ENCODE peak calls at places on chromosomes 11 and 22, in ten cellular contexts. One of them, this sample, is unnamed. For H3K9me3, the result is how much of the 10 kb centered on the place peaks cover.

GRCh38 chr11:89361738-89362137 is 129.4 kb downstream of the NOX4 start:
- DNase-seq in cardiac muscle cell: peak
- DNase-seq in pancreas: no peak
- DNase-seq in MM.1S: no peak
- DNase-seq in A549: no peak
- DNase-seq in fibroblast of lung: no peak
- DNase-seq in Peyer's patch: no peak
- DNase-seq in psoas muscle: no peak
- DNase-seq in colonic mucosa: no peak
- DNase-seq in kidney: no peak
- DNase-seq in this sample: no peak

GRCh38 chr11:130066338-130066737 is 3.4 kb upstream of the APLP2 start:
- DNase-seq in cardiac muscle cell: no peak
- DNase-seq in pancreas: no peak
- DNase-seq in Peyer's patch: no peak
- DNase-seq in kidney: no peak
- DNase-seq in fibroblast of lung: peak
- DNase-seq in psoas muscle: no peak
- DNase-seq in MM.1S: no peak
- DNase-seq in A549: no peak
- DNase-seq in colonic mucosa: peak
- DNase-seq in this sample: no peak

GRCh38 chr11:102139081-102139498 is 28.8 kb downstream of the YAP1 start:
- DNase-seq in MM.1S: no peak
- DNase-seq in pancreas: no peak
- DNase-seq in psoas muscle: no peak
- DNase-seq in fibroblast of lung: peak
- DNase-seq in kidney: no peak
- DNase-seq in A549: no peak
- DNase-seq in Peyer's patch: no peak
- DNase-seq in colonic mucosa: no peak
- DNase-seq in cardiac muscle cell: peak
- DNase-seq in this sample: no peak

GRCh38 chr22:40422558-40423245 is 52.3 kb downstream of the SGSM3 start:
- DNase-seq in psoas muscle: peak
- DNase-seq in colonic mucosa: no peak
- DNase-seq in MM.1S: peak
- DNase-seq in pancreas: no peak
- DNase-seq in A549: no peak
- DNase-seq in cardiac muscle cell: no peak
- DNase-seq in kidney: no peak
- DNase-seq in Peyer's patch: no peak
- DNase-seq in fibroblast of lung: no peak
- DNase-seq in this sample: peak

GRCh38 chr11:84522331-84522730 is 1104.8 kb downstream of the DLG2 start:
- DNase-seq in cardiac muscle cell: no peak
- DNase-seq in psoas muscle: no peak
- DNase-seq in fibroblast of lung: no peak
- DNase-seq in kidney: no peak
- DNase-seq in A549: no peak
- DNase-seq in MM.1S: no peak
- DNase-seq in pancreas: no peak
- DNase-seq in colonic mucosa: no peak
- DNase-seq in Peyer's patch: no peak
- DNase-seq in this sample: no peak

GRCh38 chr11:122737951-122738693 is 82.6 kb downstream of the UBASH3B start:
- DNase-seq in cardiac muscle cell: no peak
- DNase-seq in fibroblast of lung: peak
- DNase-seq in pancreas: no peak
- DNase-seq in MM.1S: no peak
- DNase-seq in colonic mucosa: no peak
- DNase-seq in kidney: no peak
- DNase-seq in psoas muscle: no peak
- DNase-seq in A549: no peak
- DNase-seq in Peyer's patch: no peak
- DNase-seq in this sample: no peak

GRCh38 chr11:43928721-43929120 is 13.7 kb upstream of the C11orf96 start:
- DNase-seq in fibroblast of lung: no peak
- DNase-seq in MM.1S: no peak
- DNase-seq in cardiac muscle cell: no peak
- DNase-seq in colonic mucosa: no peak
- DNase-seq in pancreas: no peak
- DNase-seq in A549: no peak
- DNase-seq in kidney: no peak
- DNase-seq in Peyer's patch: no peak
- DNase-seq in psoas muscle: no peak
- DNase-seq in this sample: no peak

GRCh38 chr11:79232346-79232745 is 208.5 kb downstream of the TENM4 start:
- DNase-seq in Peyer's patch: no peak
- DNase-seq in colonic mucosa: no peak
- DNase-seq in fibroblast of lung: no peak
- DNase-seq in kidney: no peak
- DNase-seq in psoas muscle: no peak
- DNase-seq in MM.1S: no peak
- DNase-seq in pancreas: no peak
- DNase-seq in A549: no peak
- DNase-seq in cardiac muscle cell: no peak
- DNase-seq in this sample: no peak

GRCh38 chr11:26992031-26992541 is 1.8 kb upstream of the FIBIN start:
- DNase-seq in fibroblast of lung: peak
- DNase-seq in A549: no peak
- DNase-seq in Peyer's patch: no peak
- DNase-seq in pancreas: no peak
- DNase-seq in MM.1S: no peak
- DNase-seq in kidney: no peak
- DNase-seq in colonic mucosa: no peak
- DNase-seq in psoas muscle: no peak
- DNase-seq in cardiac muscle cell: no peak
- DNase-seq in this sample: no peak

GRCh38 chr11:67441082-67441683 is 2.1 kb downstream of the CORO1B start:
- DNase-seq in MM.1S: no peak
- DNase-seq in fibroblast of lung: no peak
- DNase-seq in Peyer's patch: no peak
- DNase-seq in psoas muscle: no peak
- DNase-seq in A549: no peak
- DNase-seq in colonic mucosa: no peak
- DNase-seq in cardiac muscle cell: no peak
- DNase-seq in pancreas: peak
- DNase-seq in kidney: peak
- DNase-seq in this sample: peak

GRCh38 chr11:13160302-13160701 is 117.3 kb upstream of the BMAL1 start:
- DNase-seq in psoas muscle: no peak
- DNase-seq in fibroblast of lung: no peak
- DNase-seq in cardiac muscle cell: no peak
- DNase-seq in MM.1S: no peak
- DNase-seq in colonic mucosa: no peak
- DNase-seq in Peyer's patch: no peak
- DNase-seq in A549: no peak
- DNase-seq in kidney: no peak
- DNase-seq in pancreas: no peak
- DNase-seq in this sample: no peak

GRCh38 chr11:92653448-92653847 is 316.0 kb upstream of the MTNR1B start:
- DNase-seq in MM.1S: no peak
- DNase-seq in cardiac muscle cell: no peak
- DNase-seq in pancreas: no peak
- DNase-seq in psoas muscle: no peak
- DNase-seq in Peyer's patch: no peak
- DNase-seq in fibroblast of lung: peak
- DNase-seq in colonic mucosa: no peak
- DNase-seq in kidney: no peak
- DNase-seq in A549: no peak
- DNase-seq in this sample: no peak

GRCh38 chr11:129282634-129283033 is 90.5 kb upstream of the ARHGAP32 start:
- DNase-seq in Peyer's patch: no peak
- DNase-seq in A549: no peak
- DNase-seq in psoas muscle: no peak
- DNase-seq in pancreas: no peak
- DNase-seq in cardiac muscle cell: no peak
- DNase-seq in colonic mucosa: peak
- DNase-seq in fibroblast of lung: no peak
- DNase-seq in kidney: no peak
- DNase-seq in MM.1S: no peak
- DNase-seq in this sample: no peak

GRCh38 chr11:102879801-102880200 is 5.0 kb upstream of the MMP12 start:
- DNase-seq in MM.1S: no peak
- DNase-seq in kidney: no peak
- DNase-seq in cardiac muscle cell: no peak
- DNase-seq in fibroblast of lung: no peak
- DNase-seq in psoas muscle: no peak
- DNase-seq in pancreas: no peak
- DNase-seq in A549: no peak
- DNase-seq in Peyer's patch: no peak
- DNase-seq in colonic mucosa: no peak
- DNase-seq in this sample: no peak

GRCh38 chr11:59191899-59192298 is 20.0 kb downstream of the DTX4 start:
- DNase-seq in fibroblast of lung: no peak
- DNase-seq in pancreas: no peak
- DNase-seq in A549: no peak
- DNase-seq in MM.1S: no peak
- DNase-seq in kidney: no peak
- DNase-seq in colonic mucosa: no peak
- DNase-seq in Peyer's patch: no peak
- DNase-seq in cardiac muscle cell: no peak
- DNase-seq in psoas muscle: no peak
- DNase-seq in this sample: no peak

GRCh38 chr11:65439331-65440181 is 17.0 kb downstream of the NEAT1 start:
- DNase-seq in fibroblast of lung: peak
- DNase-seq in cardiac muscle cell: no peak
- DNase-seq in psoas muscle: peak
- DNase-seq in pancreas: no peak
- DNase-seq in colonic mucosa: peak
- DNase-seq in Peyer's patch: no peak
- DNase-seq in A549: no peak
- DNase-seq in MM.1S: peak
- DNase-seq in kidney: no peak
- DNase-seq in this sample: peak

GRCh38 chr22:49007013-49007653 is 820.5 kb downstream of the BRD1 start:
- DNase-seq in kidney: peak
- DNase-seq in fibroblast of lung: no peak
- DNase-seq in psoas muscle: peak
- DNase-seq in MM.1S: no peak
- DNase-seq in Peyer's patch: no peak
- DNase-seq in colonic mucosa: peak
- DNase-seq in cardiac muscle cell: no peak
- DNase-seq in A549: no peak
- DNase-seq in pancreas: no peak
- DNase-seq in this sample: no peak

GRCh38 chr11:16178273-16178672 is 178.1 kb downstream of the SOX6 start:
- DNase-seq in MM.1S: no peak
- DNase-seq in fibroblast of lung: no peak
- DNase-seq in Peyer's patch: no peak
- DNase-seq in colonic mucosa: no peak
- DNase-seq in cardiac muscle cell: no peak
- DNase-seq in A549: no peak
- DNase-seq in kidney: no peak
- DNase-seq in pancreas: no peak
- DNase-seq in psoas muscle: no peak
- DNase-seq in this sample: no peak

GRCh38 chr11:2647953-2648352 is 51.8 kb downstream of the KCNQ1OT1 start:
- DNase-seq in A549: no peak
- DNase-seq in fibroblast of lung: no peak
- DNase-seq in pancreas: no peak
- DNase-seq in psoas muscle: no peak
- DNase-seq in cardiac muscle cell: no peak
- DNase-seq in MM.1S: no peak
- DNase-seq in kidney: no peak
- DNase-seq in colonic mucosa: no peak
- DNase-seq in Peyer's patch: no peak
- DNase-seq in this sample: no peak
- H3K9me3 ChIP-seq in A549: half or more
- H3K9me3 ChIP-seq in fibroblast of lung: under half
- H3K9me3 ChIP-seq in pancreas: under half
- H3K9me3 ChIP-seq in psoas muscle: half or more
- H3K9me3 ChIP-seq in cardiac muscle cell: under half
- H3K9me3 ChIP-seq in MM.1S: under half
- H3K9me3 ChIP-seq in kidney: under half
- H3K9me3 ChIP-seq in colonic mucosa: under half
- H3K9me3 ChIP-seq in Peyer's patch: half or more
- H3K9me3 ChIP-seq in this sample: under half

GRCh38 chr11:50214376-50214775 is 181.7 kb downstream of the OR4C45 start:
- DNase-seq in psoas muscle: no peak
- DNase-seq in A549: no peak
- DNase-seq in pancreas: no peak
- DNase-seq in fibroblast of lung: no peak
- DNase-seq in kidney: no peak
- DNase-seq in Peyer's patch: no peak
- DNase-seq in colonic mucosa: no peak
- DNase-seq in cardiac muscle cell: no peak
- DNase-seq in MM.1S: no peak
- DNase-seq in this sample: no peak
- H3K9me3 ChIP-seq in psoas muscle: under half
- H3K9me3 ChIP-seq in A549: under half
- H3K9me3 ChIP-seq in pancreas: under half
- H3K9me3 ChIP-seq in fibroblast of lung: under half
- H3K9me3 ChIP-seq in kidney: under half
- H3K9me3 ChIP-seq in Peyer's patch: under half
- H3K9me3 ChIP-seq in colonic mucosa: under half
- H3K9me3 ChIP-seq in cardiac muscle cell: under half
- H3K9me3 ChIP-seq in MM.1S: under half
- H3K9me3 ChIP-seq in this sample: under half

DNA sequence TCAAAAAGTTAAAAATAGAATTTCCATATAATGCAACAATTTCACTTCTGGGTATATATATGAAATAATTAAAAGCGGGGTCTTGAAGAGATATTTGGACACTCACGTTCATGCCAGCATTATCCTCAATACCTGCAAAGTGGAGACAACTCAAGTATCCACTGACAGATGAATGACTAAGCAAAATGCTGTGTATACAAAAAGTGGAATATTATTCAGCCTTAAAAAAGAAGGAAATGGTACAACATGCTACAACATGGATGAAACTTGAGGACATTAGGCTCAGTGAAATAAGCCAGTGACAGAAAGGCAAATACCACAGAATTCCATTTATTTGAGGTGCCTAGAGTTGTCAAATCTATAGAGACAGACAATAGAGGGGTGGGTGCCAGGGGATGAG is 62.5 kb upstream of the GAL start:
- DNase-seq in fibroblast of lung: no peak
- DNase-seq in pancreas: no peak
- DNase-seq in kidney: no peak
- DNase-seq in colonic mucosa: no peak
- DNase-seq in Peyer's patch: no peak
- DNase-seq in MM.1S: no peak
- DNase-seq in cardiac muscle cell: no peak
- DNase-seq in A549: no peak
- DNase-seq in psoas muscle: no peak
- DNase-seq in this sample: no peak
- H3K9me3 ChIP-seq in fibroblast of lung: under half
- H3K9me3 ChIP-seq in pancreas: under half
- H3K9me3 ChIP-seq in kidney: under half
- H3K9me3 ChIP-seq in colonic mucosa: under half
- H3K9me3 ChIP-seq in Peyer's patch: under half
- H3K9me3 ChIP-seq in MM.1S: under half
- H3K9me3 ChIP-seq in cardiac muscle cell: under half
- H3K9me3 ChIP-seq in A549: under half
- H3K9me3 ChIP-seq in psoas muscle: under half
- H3K9me3 ChIP-seq in this sample: under half

DNA sequence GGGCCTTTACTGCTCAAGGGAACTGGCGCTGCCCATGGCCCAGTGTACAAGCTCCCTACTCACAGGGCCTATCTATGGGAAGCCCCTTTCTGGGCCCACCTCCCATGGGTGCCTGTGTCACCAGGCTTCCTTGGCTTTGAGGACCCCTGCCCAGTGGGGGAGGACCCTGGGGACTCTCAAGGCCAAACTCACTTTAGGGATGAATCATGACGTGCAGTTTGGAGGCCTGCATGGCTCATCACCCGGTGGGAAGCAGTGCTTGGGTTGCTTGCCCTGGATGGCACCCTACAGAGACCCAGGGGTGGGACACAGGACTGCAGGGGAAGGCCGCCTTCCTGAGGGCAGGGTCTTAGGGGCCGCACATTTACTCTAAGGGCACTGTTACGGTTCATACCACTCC is 16.5 kb downstream of the KCTD21 start:
- DNase-seq in Peyer's patch: no peak
- DNase-seq in A549: no peak
- DNase-seq in cardiac muscle cell: no peak
- DNase-seq in MM.1S: no peak
- DNase-seq in pancreas: no peak
- DNase-seq in colonic mucosa: no peak
- DNase-seq in kidney: no peak
- DNase-seq in psoas muscle: no peak
- DNase-seq in fibroblast of lung: no peak
- DNase-seq in this sample: no peak
- H3K9me3 ChIP-seq in Peyer's patch: under half
- H3K9me3 ChIP-seq in A549: under half
- H3K9me3 ChIP-seq in cardiac muscle cell: under half
- H3K9me3 ChIP-seq in MM.1S: under half
- H3K9me3 ChIP-seq in pancreas: under half
- H3K9me3 ChIP-seq in colonic mucosa: under half
- H3K9me3 ChIP-seq in kidney: under half
- H3K9me3 ChIP-seq in psoas muscle: under half
- H3K9me3 ChIP-seq in fibroblast of lung: under half
- H3K9me3 ChIP-seq in this sample: under half

This sample was measured in left lung.